ENCODE peak calls at places on chromosome 6, in eight cellular contexts. B is mammary epithelial cell; Z is CD8-positive, alpha-beta T cell; D is cardiac muscle cell; T is left ventricle myocardium inferior; V is tibial artery; N is epithelial cell of esophagus; P is breast epithelium. J is an unnamed sample.

GRCh38 chr6:797479-798077 is 104.6 kb upstream of the EXOC2 start:
- DNase-seq in B (peak), Z (no peak), D (peak), T (no peak), V (no peak), N (peak), P (no peak), J (peak)

GRCh38 chr6:19204445-19204844 is 632.7 kb upstream of the ID4 start:
- DNase-seq in B (no peak), Z (no peak), D (no peak), T (no peak), V (no peak), N (peak), P (no peak), J (peak)

GRCh38 chr6:43243649-43244321 is 504 bp downstream of the TTBK1 start:
- DNase-seq in B (no peak), Z (no peak), D (no peak), T (no peak), V (no peak), N (no peak), P (no peak), J (no peak)

GRCh38 chr6:112145080-112145573 is 57.7 kb downstream of the FAM229B start:
- DNase-seq in B (no peak), Z (no peak), D (no peak), T (no peak), V (no peak), N (no peak), P (no peak), J (no peak)

GRCh38 chr6:5173862-5174643 is 86.7 kb downstream of the LYRM4 start:
- DNase-seq in B (no peak), Z (peak), D (no peak), T (no peak), V (no peak), N (no peak), P (no peak), J (no peak)

GRCh38 chr6:154984146-154984545 is 11.0 kb upstream of the TIAM2 start:
- DNase-seq in B (no peak), Z (no peak), D (no peak), T (no peak), V (no peak), N (no peak), P (no peak), J (no peak)

GRCh38 chr6:160634706-160635105 is 29.4 kb downstream of the LPA start:
- DNase-seq in B (peak), Z (no peak), D (no peak), T (no peak), V (no peak), N (no peak), P (no peak), J (no peak)

GRCh38 chr6:107695061-107695715 is 128.9 kb downstream of the SCML4 start:
- DNase-seq in B (no peak), Z (no peak), D (peak), T (no peak), V (no peak), N (peak), P (no peak), J (peak)

GRCh38 chr6:30195951-30196350 is 17.3 kb downstream of the TRIM26 start:
- DNase-seq in B (no peak), Z (no peak), D (no peak), T (no peak), V (no peak), N (no peak), P (no peak), J (no peak)

DNA sequence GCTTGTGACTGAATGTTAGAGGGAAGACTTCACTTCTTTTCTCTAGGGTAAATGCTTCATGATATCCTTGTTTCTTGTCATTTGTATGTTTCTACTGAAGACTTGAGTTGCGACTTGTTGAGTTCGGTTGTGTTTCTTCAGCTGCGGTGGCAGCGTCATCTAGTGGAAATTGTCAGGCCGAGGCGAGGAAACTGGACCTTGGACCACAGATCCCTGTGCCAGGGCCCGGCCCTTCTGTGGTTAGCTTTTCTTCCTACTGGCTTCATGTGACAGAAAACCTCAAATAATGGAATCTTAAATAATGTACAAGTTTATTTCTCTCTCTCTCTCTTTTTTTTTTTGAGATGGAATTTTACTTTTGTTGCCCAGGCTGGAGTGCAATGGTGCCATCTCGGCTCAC is 12.4 kb downstream of the MTHFD1L start:
- DNase-seq in B (no peak), Z (no peak), D (no peak), T (no peak), V (no peak), N (no peak), P (no peak), J (no peak)
- TF ChIP-seq CTCF in B (no peak), Z (no peak), D (no peak), T (no peak), V (no peak), N (no peak), P (no peak), J (no peak)

GRCh38 chr6:40308533-40309306 is 278.4 kb downstream of the LRFN2 start:
- DNase-seq in B (peak), Z (peak), D (peak), T (peak), V (no peak), N (peak), P (peak), J (peak)

GRCh38 chr6:40312213-40313015 is 274.8 kb downstream of the LRFN2 start:
- DNase-seq in B (no peak), Z (no peak), D (peak), T (no peak), V (no peak), N (peak), P (no peak), J (peak)

GRCh38 chr6:40319124-40319523 is 268.0 kb downstream of the LRFN2 start:
- DNase-seq in B (no peak), Z (no peak), D (no peak), T (no peak), V (no peak), N (no peak), P (no peak), J (no peak)

GRCh38 chr6:40315055-40315454 is 272.1 kb downstream of the LRFN2 start:
- DNase-seq in B (no peak), Z (no peak), D (no peak), T (no peak), V (no peak), N (no peak), P (no peak), J (no peak)

GRCh38 chr6:40313582-40313981 is 273.6 kb downstream of the LRFN2 start:
- DNase-seq in B (no peak), Z (no peak), D (no peak), T (no peak), V (no peak), N (no peak), P (no peak), J (no peak)
- H3K4me3 ChIP-seq in B (no peak), Z (no peak), D (no peak), T (no peak), V (no peak), N (no peak), P (no peak), J (no peak)

DNA sequence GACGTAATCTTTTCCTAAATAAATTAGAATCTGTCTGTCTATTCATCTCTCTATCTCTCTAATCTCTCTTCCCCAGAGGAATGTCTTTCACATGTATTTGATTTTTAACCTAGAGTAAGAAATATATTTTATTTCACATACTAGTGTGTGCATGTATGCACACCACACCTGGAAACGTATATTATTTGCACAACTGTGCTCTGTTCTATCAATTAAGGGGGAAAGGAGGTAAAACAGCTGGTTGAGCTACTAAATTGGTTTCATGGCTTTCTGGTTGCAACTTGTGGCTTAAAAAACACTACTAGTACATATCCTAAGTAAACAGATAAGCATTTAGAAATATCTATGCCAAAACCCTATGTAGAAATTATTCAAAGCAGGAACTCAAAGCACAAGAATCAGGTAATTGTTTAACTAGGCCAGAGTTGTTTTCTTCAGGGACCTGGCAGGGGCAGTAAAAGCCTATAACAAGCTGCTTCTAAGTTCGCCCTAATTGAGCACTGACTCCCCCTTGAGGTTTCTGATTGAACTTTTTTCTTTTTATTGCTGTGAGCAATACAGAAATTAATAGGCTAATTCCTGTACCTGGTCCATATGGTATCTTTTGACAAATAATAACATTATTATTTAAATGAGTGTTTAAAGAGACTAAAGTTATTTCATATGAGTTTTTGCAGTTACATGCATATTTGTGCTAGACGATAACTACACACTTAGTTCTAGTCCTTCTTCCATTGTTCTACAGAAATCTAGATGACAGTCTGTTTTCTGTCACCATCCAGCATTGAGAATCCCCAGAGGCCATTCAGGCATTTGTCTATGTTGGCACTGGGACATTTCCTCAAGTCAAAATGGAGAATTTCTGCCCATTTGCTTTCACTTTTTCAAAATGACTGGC is 88.6 kb downstream of the MCHR2 start:
- DNase-seq in B (peak), Z (no peak), D (peak), T (no peak), V (no peak), N (peak), P (no peak), J (peak)
- TF ChIP-seq CTCF in B (peak), Z (peak), D (peak), T (peak), V (no peak), N (peak), P (no peak), J (peak)

DNA sequence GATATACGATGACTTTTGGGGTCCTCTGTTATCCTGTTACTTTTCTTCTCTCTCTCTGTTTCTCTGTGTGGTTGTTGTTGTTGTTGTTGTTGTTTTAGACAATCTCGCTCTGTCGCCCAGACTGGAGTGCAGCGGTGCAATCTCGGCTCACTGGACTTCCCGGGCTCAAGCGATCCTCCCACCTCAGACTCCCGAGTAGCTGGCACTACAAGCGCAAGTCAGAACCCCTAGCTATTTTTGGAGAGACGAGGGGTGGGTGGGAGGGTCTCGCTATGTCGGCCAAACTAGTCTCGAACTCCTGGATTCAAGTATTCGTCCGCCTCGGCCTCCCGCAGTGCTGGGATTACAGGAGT is 19.1 kb upstream of the ABT1 start:
- DNase-seq in B (no peak), Z (no peak), D (no peak), T (no peak), V (no peak), N (no peak), P (no peak), J (no peak)
- H3K4me3 ChIP-seq in B (peak), Z (peak), D (peak), T (peak), V (peak), N (peak), P (peak), J (peak)

J was measured in bronchial epithelial cell.